ENCODE peak calls at places on chromosomes 12 and 14, in seven cellular contexts. F is heart right ventricle; K is activated CD8-positive, alpha-beta T cell treated with anti-CD3 and anti-CD28 coated beads for 36 hours; P is lower leg skin; N is OCI-LY7; D is HCT116; Q is A549. E is an unnamed sample.

GRCh38 chr14:80047761-80048160 is 163.5 kb downstream of the DIO2 start:
- DNase-seq in Q (no peak), N (no peak), P (no peak), K (no peak), D (no peak), F (no peak), E (no peak)

GRCh38 chr14:60724080-60724618 is at the start of gene SIX4:
- DNase-seq in D (peak), Q (peak), K (peak), P (peak), N (peak), F (peak), E (peak)

GRCh38 chr12:116599285-116600122 is 40.3 kb downstream of the MAP1LC3B2 start:
- DNase-seq in D (peak), N (peak), F (peak), Q (peak), P (peak), K (peak), E (peak)

GRCh38 chr14:30974628-30975027 is 50.8 kb upstream of the AP4S1 start:
- DNase-seq in D (no peak), F (no peak), N (no peak), Q (peak), K (no peak), P (no peak), E (no peak)

GRCh38 chr14:100988011-100988410 is 84.5 kb upstream of the RTL1 start:
- DNase-seq in Q (peak), P (no peak), N (no peak), F (no peak), K (no peak), D (peak), E (no peak)

GRCh38 chr12:124668602-124669001 is 101.2 kb upstream of the NCOR2 start:
- DNase-seq in K (no peak), D (no peak), Q (no peak), P (no peak), F (no peak), N (no peak), E (no peak)

GRCh38 chr12:22625671-22626251 is 790 bp downstream of the ETNK1 start:
- DNase-seq in F (no peak), Q (peak), N (peak), D (peak), K (peak), P (peak), E (peak)

GRCh38 chr12:71602745-71603577 is 60.7 kb downstream of the ZFC3H1 start:
- DNase-seq in N (no peak), Q (no peak), F (no peak), K (no peak), P (no peak), D (no peak), E (no peak)

GRCh38 chr12:90619943-90620342 is 335.0 kb downstream of the CCER1 start:
- DNase-seq in P (no peak), Q (no peak), F (no peak), N (no peak), D (no peak), K (no peak), E (no peak)

GRCh38 chr14:91349481-91350074 is 68.0 kb downstream of the CCDC88C start:
- DNase-seq in N (peak), K (peak), Q (no peak), D (no peak), P (no peak), F (no peak), E (no peak)

GRCh38 chr14:102419276-102419675 is 56.5 kb downstream of the TECPR2 start:
- DNase-seq in K (no peak), F (no peak), N (no peak), P (no peak), Q (no peak), D (no peak), E (no peak)

GRCh38 chr14:30143617-30144016 is 216.0 kb upstream of the PRKD1 start:
- DNase-seq in K (no peak), D (no peak), N (no peak), F (no peak), P (no peak), Q (no peak), E (no peak)

GRCh38 chr12:94536040-94536965 is 76.6 kb upstream of the CEP83 start:
- DNase-seq in D (no peak), F (peak), N (no peak), K (no peak), P (no peak), Q (no peak), E (no peak)

GRCh38 chr12:124745891-124746570 is 117.6 kb downstream of the SCARB1 start:
- DNase-seq in K (peak), Q (peak), F (peak), N (no peak), D (peak), P (peak), E (peak)

GRCh38 chr12:107362960-107363359 is 269.6 kb upstream of the CRY1 start:
- DNase-seq in P (no peak), F (no peak), Q (no peak), D (no peak), K (no peak), N (no peak), E (no peak)

GRCh38 chr12:90922068-90922743 is 32.8 kb downstream of the CCER1 start:
- DNase-seq in P (no peak), Q (no peak), D (no peak), K (no peak), F (no peak), N (no peak), E (no peak)

GRCh38 chr12:123111498-123112165 is 39.3 kb downstream of the PITPNM2 start:
- DNase-seq in N (no peak), D (no peak), P (no peak), F (no peak), K (peak), Q (no peak), E (no peak)

GRCh38 chr12:63802012-63802608 is 22.4 kb downstream of the RXYLT1 start:
- DNase-seq in F (no peak), D (no peak), N (peak), K (no peak), Q (peak), P (no peak), E (no peak)

GRCh38 chr14:34665785-34666425 is 36.0 kb upstream of the SNX6 start:
- DNase-seq in P (peak), K (peak), F (no peak), N (peak), Q (peak), D (no peak), E (peak)

GRCh38 chr14:68672609-68673285 is 120.1 kb downstream of the ZFP36L1 start:
- DNase-seq in D (no peak), P (no peak), F (no peak), K (no peak), N (peak), Q (no peak), E (no peak)

GRCh38 chr14:75274899-75275569 is 3.6 kb upstream of the FOS start:
- DNase-seq in P (peak), Q (no peak), N (peak), K (peak), D (no peak), F (no peak), E (no peak)

GRCh38 chr14:74573421-74574091 is 38.5 kb downstream of the LTBP2 start:
- DNase-seq in K (no peak), N (no peak), Q (no peak), D (no peak), F (no peak), P (no peak), E (no peak)

GRCh38 chr12:121773011-121773777 is 20.3 kb downstream of the RHOF start:
- DNase-seq in Q (peak), D (peak), N (peak), K (peak), P (no peak), F (peak), E (no peak)

GRCh38 chr12:62435337-62436163 is 31.1 kb upstream of the MON2 start:
- DNase-seq in F (peak), P (peak), K (peak), D (no peak), N (peak), Q (peak), E (no peak)

GRCh38 chr14:35405304-35405996 is 901 bp upstream of the NFKBIA start:
- DNase-seq in D (no peak), F (no peak), Q (no peak), P (peak), K (no peak), N (no peak), E (no peak)

GRCh38 chr12:52953181-52953841 is 4.4 kb downstream of the KRT18 start:
- DNase-seq in P (no peak), F (no peak), K (no peak), D (no peak), N (no peak), Q (peak), E (no peak)

GRCh38 chr14:33030406-33030805 is 91.7 kb downstream of the NPAS3 start:
- DNase-seq in F (no peak), P (no peak), N (no peak), Q (no peak), K (no peak), D (no peak), E (no peak)

GRCh38 chr14:103029936-103030335 is 27.4 kb downstream of the CDC42BPB start:
- DNase-seq in K (no peak), D (no peak), N (no peak), Q (no peak), P (no peak), F (no peak), E (no peak)

GRCh38 chr14:72515779-72516770 is 377.8 kb downstream of the DPF3 start:
- DNase-seq in Q (peak), D (no peak), N (no peak), F (no peak), K (no peak), P (no peak), E (no peak)

GRCh38 chr12:19388131-19388549 is 51.2 kb upstream of the AEBP2 start:
- DNase-seq in Q (no peak), P (no peak), F (no peak), N (no peak), D (no peak), K (no peak), E (no peak)

GRCh38 chr14:51846631-51847488 is 13.6 kb upstream of the GNG2 start:
- DNase-seq in F (peak), N (peak), P (peak), Q (no peak), K (peak), D (no peak), E (no peak)

GRCh38 chr12:4164591-4165558 is 108.7 kb upstream of the CCND2 start:
- DNase-seq in P (no peak), K (peak), F (peak), Q (no peak), D (no peak), N (no peak), E (peak)

GRCh38 chr14:22313172-22313801 is 275.7 kb downstream of the DAD1 start:
- DNase-seq in N (no peak), K (no peak), D (no peak), P (no peak), F (no peak), Q (no peak), E (no peak)

GRCh38 chr14:69088523-69089445 is 64.1 kb downstream of the DCAF5 start:
- DNase-seq in Q (no peak), N (no peak), F (no peak), P (no peak), D (no peak), K (no peak), E (no peak)

GRCh38 chr12:78697817-78698415 is 166.7 kb upstream of the SYT1 start:
- DNase-seq in N (no peak), P (no peak), D (no peak), Q (peak), K (no peak), F (no peak), E (no peak)

GRCh38 chr12:132163041-132163910 is 19.0 kb downstream of the NOC4L start:
- DNase-seq in P (no peak), F (peak), K (no peak), D (no peak), Q (no peak), N (no peak), E (peak)

GRCh38 chr14:101370593-101371569 is 190.4 kb upstream of the DIO3 start:
- DNase-seq in Q (no peak), K (no peak), D (no peak), P (no peak), N (no peak), F (no peak), E (no peak)

GRCh38 chr14:21015312-21015711 is 9.5 kb downstream of the NDRG2 start:
- DNase-seq in K (no peak), N (no peak), Q (no peak), D (no peak), F (no peak), P (no peak), E (no peak)

GRCh38 chr14:49306152-49306751 is 279.9 kb downstream of the RPS29 start:
- DNase-seq in N (peak), K (no peak), F (no peak), D (peak), Q (peak), P (no peak), E (no peak)

GRCh38 chr14:92690171-92691011 is 58.0 kb downstream of the LGMN start:
- DNase-seq in N (peak), D (peak), P (no peak), Q (peak), K (peak), F (no peak), E (no peak)
- TF ChIP-seq CTCF in N (peak), D (peak), P (no peak), Q (peak), K (no peak), F (peak), E (no peak)

GRCh38 chr12:109134186-109134917 is 18.0 kb downstream of the ACACB start:
- DNase-seq in K (no peak), D (peak), F (peak), P (no peak), Q (peak), N (no peak), E (no peak)
- TF ChIP-seq CTCF in K (peak), D (peak), F (peak), P (no peak), Q (peak), N (peak), E (peak)

GRCh38 chr12:47768323-47768811 is 4.7 kb upstream of the SLC48A1 start:
- DNase-seq in F (no peak), K (no peak), P (no peak), D (no peak), Q (peak), N (no peak), E (no peak)

GRCh38 chr12:47769234-47770085 is 3.6 kb upstream of the SLC48A1 start:
- DNase-seq in K (no peak), Q (no peak), D (no peak), N (no peak), P (no peak), F (no peak), E (no peak)

GRCh38 chr12:47766496-47767196 is 6.4 kb upstream of the SLC48A1 start:
- DNase-seq in K (no peak), F (peak), N (peak), Q (no peak), D (no peak), P (no peak), E (no peak)

GRCh38 chr12:47770086-47770726 is 2.8 kb upstream of the SLC48A1 start:
- DNase-seq in P (no peak), Q (no peak), K (no peak), D (no peak), F (no peak), N (no peak), E (no peak)

GRCh38 chr12:47767197-47767724 is 5.8 kb upstream of the SLC48A1 start:
- DNase-seq in P (no peak), Q (peak), F (peak), D (peak), N (peak), K (peak), E (no peak)
- TF ChIP-seq CTCF in P (no peak), Q (peak), F (peak), D (peak), N (peak), K (peak), E (no peak)

GRCh38 chr14:94003397-94003796 is 6.3 kb downstream of the CCDC197 start:
- DNase-seq in P (no peak), D (no peak), F (no peak), Q (no peak), K (no peak), N (no peak), E (no peak)
- TF ChIP-seq CTCF in P (no peak), D (no peak), F (no peak), Q (no peak), K (no peak), N (no peak), E (no peak)

E was measured in mesothelial cell of epicardium.